ENCODE peak calls at places on chromosomes 3 and 15, in six cellular contexts. A, P, U, Z, M and Q are unnamed samples.

GRCh38 chr3:43621406-43621973 is 321 bp downstream of the ANO10 start:
- DNase-seq in A (peak; percentile 30), P (no peak), U (no peak), Z (no peak), M (no peak), Q (no peak)

GRCh38 chr3:150588027-150588830 is 14.9 kb upstream of the SELENOT start:
- DNase-seq in A (no peak), P (no peak), U (no peak), Z (no peak), M (no peak), Q (no peak)

GRCh38 chr3:192284443-192285072 is 442.8 kb downstream of the FGF12 start:
- DNase-seq in A (no peak), P (no peak), U (no peak), Z (no peak), M (no peak), Q (no peak)

GRCh38 chr3:49022751-49023171 is 840 bp downstream of the NDUFAF3 start:
- DNase-seq in A (no peak), P (no peak), U (no peak), Z (peak; percentile 73), M (no peak), Q (no peak)

GRCh38 chr3:172203522-172204258 is 164.3 kb downstream of the FNDC3B start:
- DNase-seq in A (no peak), P (no peak), U (peak; percentile 32), Z (no peak), M (no peak), Q (no peak)

GRCh38 chr3:29079358-29079757 is 201.5 kb upstream of the RBMS3 start:
- DNase-seq in A (no peak), P (no peak), U (no peak), Z (no peak), M (no peak), Q (no peak)

GRCh38 chr15:65409284-65409631 is 13.5 kb downstream of the IGDCC4 start:
- DNase-seq in A (no peak), P (peak; percentile 85), U (no peak), Z (no peak), M (no peak), Q (no peak)

GRCh38 chr3:43379343-43379742 is 93.0 kb downstream of the SNRK start:
- DNase-seq in A (no peak), P (no peak), U (no peak), Z (peak; percentile 21), M (no peak), Q (no peak)

GRCh38 chr3:153440311-153440710 is 278.3 kb downstream of the RAP2B start:
- DNase-seq in A (no peak), P (no peak), U (no peak), Z (no peak), M (no peak), Q (no peak)

GRCh38 chr15:90063733-90064247 is 38.5 kb downstream of the IDH2 start:
- DNase-seq in A (no peak), P (no peak), U (peak; percentile 49), Z (no peak), M (no peak), Q (no peak)

GRCh38 chr3:32897981-32898623 is 53.3 kb upstream of the CCR4 start:
- DNase-seq in A (no peak), P (no peak), U (no peak), Z (no peak), M (no peak), Q (no peak)

GRCh38 chr3:116770815-116771450 is 61.4 kb downstream of the TUSC7 start:
- DNase-seq in A (peak; percentile 18), P (peak; percentile 56), U (peak; percentile 78), Z (peak; percentile 57), M (peak; percentile 74), Q (peak; percentile 63)

GRCh38 chr3:106006001-106006400 is 137.2 kb upstream of the CBLB start:
- DNase-seq in A (no peak), P (no peak), U (no peak), Z (no peak), M (no peak), Q (no peak)

GRCh38 chr15:51634591-51635198 is 12.1 kb upstream of the DMXL2 start:
- DNase-seq in A (no peak), P (no peak), U (no peak), Z (no peak), M (no peak), Q (no peak)